ENCODE peak calls at places on chromosomes 6 and 20, in eight cellular contexts. X, D, F, A, Y, K, Q and H are unnamed samples.

GRCh38 chr6:72798196-72798595 is 176.3 kb downstream of the KCNQ5 start:
- DNase-seq in X (no peak), F (no peak), K (no peak), Q (no peak), D (peak), A (no peak), Y (no peak), H (peak)

GRCh38 chr6:41072836-41073202 is at the start of gene NFYA:
- DNase-seq in Q (no peak), X (no peak), F (peak), K (no peak), D (no peak), A (no peak), Y (peak), H (no peak)

GRCh38 chr20:56171087-56172012 is 77.2 kb upstream of the MC3R start:
- DNase-seq in Y (no peak), X (peak), K (peak), F (no peak), Q (no peak), D (peak), A (no peak), H (peak)

GRCh38 chr6:148143771-148144170 is 198.9 kb upstream of the SASH1 start:
- DNase-seq in A (no peak), Y (no peak), F (no peak), Q (no peak), D (no peak), X (no peak), K (no peak), H (no peak)

GRCh38 chr6:6788394-6789020 is 200.0 kb downstream of the LY86 start:
- DNase-seq in D (peak), A (no peak), K (no peak), Q (peak), X (no peak), F (no peak), Y (no peak), H (no peak)

GRCh38 chr6:140464720-140465119 is 1090.3 kb upstream of the CITED2 start:
- DNase-seq in A (no peak), F (no peak), K (no peak), X (no peak), D (no peak), Y (no peak), Q (no peak), H (peak)

GRCh38 chr6:127118505-127119360 is at the start of gene RSPO3:
- DNase-seq in K (no peak), Y (no peak), X (no peak), A (peak), D (peak), F (no peak), Q (peak), H (peak)

GRCh38 chr6:20877008-20877937 is 343.0 kb downstream of the CDKAL1 start:
- DNase-seq in F (no peak), Y (no peak), K (peak), A (peak), Q (peak), X (no peak), D (peak), H (peak)

GRCh38 chr6:21856096-21856825 is 262.7 kb downstream of the SOX4 start:
- DNase-seq in F (no peak), K (no peak), X (no peak), Y (no peak), D (peak), Q (peak), A (peak), H (peak)

GRCh38 chr6:87366428-87366827 is 21.8 kb downstream of the C6orf163 start:
- DNase-seq in K (no peak), Q (no peak), D (peak), F (no peak), Y (no peak), A (no peak), X (no peak), H (no peak)

GRCh38 chr6:46687619-46688097 is at the start of gene TDRD6:
- DNase-seq in X (no peak), Y (no peak), K (no peak), F (no peak), D (no peak), A (no peak), Q (no peak), H (no peak)

GRCh38 chr6:114377881-114378280 is 35.1 kb upstream of the HS3ST5 start:
- DNase-seq in Q (no peak), X (no peak), K (no peak), F (no peak), A (no peak), Y (no peak), D (no peak), H (peak)

GRCh38 chr6:21393426-21394165 is 200.0 kb upstream of the SOX4 start:
- DNase-seq in D (no peak), F (no peak), K (no peak), X (no peak), Q (no peak), Y (no peak), A (no peak), H (no peak)

GRCh38 chr6:62286470-62286843 is 432 bp upstream of the KHDRBS2 start:
- DNase-seq in Q (no peak), A (no peak), D (no peak), F (no peak), K (no peak), X (peak), Y (no peak), H (no peak)

GRCh38 chr6:38638941-38639497 is 710 bp downstream of the BTBD9 start:
- DNase-seq in A (peak), X (no peak), Y (peak), F (peak), Q (peak), D (peak), K (peak), H (peak)

GRCh38 chr6:20868397-20869185 is 334.3 kb downstream of the CDKAL1 start:
- DNase-seq in X (peak), Q (no peak), K (no peak), Y (no peak), D (no peak), A (no peak), F (no peak), H (no peak)

GRCh38 chr6:2230659-2231277 is 14.6 kb downstream of the GMDS start:
- DNase-seq in Y (no peak), Q (no peak), K (no peak), F (no peak), D (no peak), A (no peak), X (no peak), H (no peak)

GRCh38 chr20:32052090-32052791 is at the start of gene HCK:
- DNase-seq in A (no peak), Q (no peak), Y (no peak), D (peak), K (no peak), X (no peak), F (no peak), H (no peak)

GRCh38 chr6:76420094-76420493 is 347.6 kb upstream of the IMPG1 start:
- DNase-seq in F (no peak), X (no peak), K (no peak), D (no peak), Y (no peak), Q (no peak), A (no peak), H (no peak)

GRCh38 chr6:14721103-14721758 is 524.6 kb upstream of the JARID2 start:
- DNase-seq in K (peak), X (no peak), F (no peak), Q (no peak), Y (no peak), D (peak), A (peak), H (peak)

GRCh38 chr6:145813285-145814034 is 1.1 kb downstream of the FBXO30 start:
- DNase-seq in X (no peak), D (peak), Q (no peak), K (peak), Y (no peak), A (peak), F (no peak), H (peak)

GRCh38 chr6:170089937-170090335 is 200.9 kb downstream of the DLL1 start:
- DNase-seq in A (no peak), K (no peak), Y (no peak), Q (no peak), D (no peak), X (no peak), F (no peak), H (no peak)

GRCh38 chr6:170114956-170115855 is 175.7 kb downstream of the DLL1 start:
- DNase-seq in X (no peak), Q (no peak), A (no peak), K (no peak), D (no peak), Y (no peak), F (no peak), H (no peak)

GRCh38 chr6:100296810-100297544 is 167.7 kb downstream of the SIM1 start:
- DNase-seq in A (peak), X (no peak), K (peak), F (no peak), D (peak), Q (no peak), Y (no peak), H (peak)

GRCh38 chr20:36094497-36094896 is 60.0 kb upstream of the EPB41L1 start:
- DNase-seq in Y (no peak), F (no peak), Q (no peak), A (no peak), D (no peak), X (no peak), K (no peak), H (peak)

GRCh38 chr20:14948416-14948815 is 611.0 kb upstream of the FLRT3 start:
- DNase-seq in Y (no peak), X (peak), Q (no peak), F (no peak), K (peak), D (no peak), A (no peak), H (no peak)